ENCODE peak calls at places on chromosomes 13 and 19, in five cellular contexts. One of them, this sample, is unnamed.

GRCh38 chr19:33628921-33629825 is 7.4 kb downstream of the CHST8 start:
- DNase-seq in left ventricle myocardium inferior: no peak
- DNase-seq in mucosa of descending colon: no peak
- DNase-seq in testis: no peak
- DNase-seq in right atrium auricular region: no peak
- DNase-seq in this sample: no peak

GRCh38 chr13:82758056-82758455 is 1124.2 kb downstream of the SLITRK1 start:
- DNase-seq in mucosa of descending colon: no peak
- DNase-seq in left ventricle myocardium inferior: no peak
- DNase-seq in right atrium auricular region: no peak
- DNase-seq in testis: no peak
- DNase-seq in this sample: no peak

GRCh38 chr19:10761443-10762242 is 43.8 kb downstream of the DNM2 start:
- DNase-seq in testis: peak; percentile 46
- DNase-seq in mucosa of descending colon: peak; percentile 77
- DNase-seq in left ventricle myocardium inferior: no peak
- DNase-seq in right atrium auricular region: no peak
- DNase-seq in this sample: no peak

GRCh38 chr19:46748325-46749109 is 2.3 kb upstream of the STRN4 start:
- DNase-seq in mucosa of descending colon: peak; percentile 73
- DNase-seq in right atrium auricular region: no peak
- DNase-seq in testis: peak; percentile 88
- DNase-seq in left ventricle myocardium inferior: peak; percentile 59
- DNase-seq in this sample: peak; percentile 57

GRCh38 chr19:23439623-23440022 is 44.4 kb upstream of the ZNF91 start:
- DNase-seq in testis: no peak
- DNase-seq in left ventricle myocardium inferior: no peak
- DNase-seq in mucosa of descending colon: no peak
- DNase-seq in right atrium auricular region: no peak
- DNase-seq in this sample: no peak

GRCh38 chr19:55581828-55582223 is 1.2 kb upstream of the ZNF579 start:
- DNase-seq in testis: no peak
- DNase-seq in right atrium auricular region: no peak
- DNase-seq in left ventricle myocardium inferior: no peak
- DNase-seq in mucosa of descending colon: no peak
- DNase-seq in this sample: no peak

GRCh38 chr19:18450934-18451836 is 13.3 kb upstream of the ISYNA1 start:
- DNase-seq in mucosa of descending colon: peak; percentile 92
- DNase-seq in right atrium auricular region: peak; percentile 87
- DNase-seq in testis: peak; percentile 93
- DNase-seq in left ventricle myocardium inferior: peak; percentile 87
- DNase-seq in this sample: peak; percentile 89

GRCh38 chr13:37615271-37615670 is 16.7 kb upstream of the POSTN start:
- DNase-seq in right atrium auricular region: no peak
- DNase-seq in testis: no peak
- DNase-seq in mucosa of descending colon: no peak
- DNase-seq in left ventricle myocardium inferior: no peak
- DNase-seq in this sample: no peak

GRCh38 chr13:83350569-83350968 is 531.7 kb downstream of the SLITRK1 start:
- DNase-seq in left ventricle myocardium inferior: no peak
- DNase-seq in right atrium auricular region: no peak
- DNase-seq in testis: no peak
- DNase-seq in mucosa of descending colon: no peak
- DNase-seq in this sample: no peak

GRCh38 chr19:3336680-3337523 is 29.5 kb upstream of the NFIC start:
- DNase-seq in right atrium auricular region: peak; percentile 94
- DNase-seq in mucosa of descending colon: peak; percentile 93
- DNase-seq in left ventricle myocardium inferior: peak; percentile 90
- DNase-seq in testis: peak; percentile 95
- DNase-seq in this sample: peak; percentile 95

GRCh38 chr13:39100996-39101751 is 62.9 kb downstream of the NHLRC3 start:
- DNase-seq in mucosa of descending colon: no peak
- DNase-seq in left ventricle myocardium inferior: no peak
- DNase-seq in testis: no peak
- DNase-seq in right atrium auricular region: no peak
- DNase-seq in this sample: no peak

GRCh38 chr13:77715233-77715891 is 17.9 kb downstream of the SLAIN1 start:
- DNase-seq in mucosa of descending colon: no peak
- DNase-seq in right atrium auricular region: no peak
- DNase-seq in testis: no peak
- DNase-seq in left ventricle myocardium inferior: no peak
- DNase-seq in this sample: no peak

GRCh38 chr19:1270854-1271527 is 1.9 kb downstream of the CIRBP start:
- DNase-seq in testis: no peak
- DNase-seq in right atrium auricular region: no peak
- DNase-seq in left ventricle myocardium inferior: no peak
- DNase-seq in mucosa of descending colon: no peak
- DNase-seq in this sample: no peak

GRCh38 chr19:4186087-4186993 is 3.9 kb downstream of the ANKRD24 start:
- DNase-seq in right atrium auricular region: peak; percentile 60
- DNase-seq in mucosa of descending colon: peak; percentile 90
- DNase-seq in testis: peak; percentile 83
- DNase-seq in left ventricle myocardium inferior: peak; percentile 64
- DNase-seq in this sample: peak; percentile 42

GRCh38 chr19:12666305-12667048 is at the start of the genes MAN2B1 and WDR83:
- DNase-seq in testis: peak; percentile 76
- DNase-seq in right atrium auricular region: peak; percentile 68
- DNase-seq in left ventricle myocardium inferior: peak; percentile 82
- DNase-seq in mucosa of descending colon: peak; percentile 86
- DNase-seq in this sample: peak; percentile 64

GRCh38 chr13:45872574-45872973 is 21.0 kb upstream of the SIAH3 start:
- DNase-seq in left ventricle myocardium inferior: no peak
- DNase-seq in testis: no peak
- DNase-seq in right atrium auricular region: no peak
- DNase-seq in mucosa of descending colon: no peak
- DNase-seq in this sample: no peak

GRCh38 chr19:53365899-53366493 is 491 bp downstream of the ZNF525 start:
- DNase-seq in mucosa of descending colon: peak; percentile 77
- DNase-seq in left ventricle myocardium inferior: peak; percentile 15
- DNase-seq in testis: no peak
- DNase-seq in right atrium auricular region: no peak
- DNase-seq in this sample: no peak

GRCh38 chr13:43113603-43114002 is 90.2 kb downstream of the DNAJC15 start:
- DNase-seq in mucosa of descending colon: no peak
- DNase-seq in left ventricle myocardium inferior: no peak
- DNase-seq in testis: no peak
- DNase-seq in right atrium auricular region: no peak
- DNase-seq in this sample: no peak

GRCh38 chr13:43111887-43112400 is 88.6 kb downstream of the DNAJC15 start:
- DNase-seq in right atrium auricular region: no peak
- DNase-seq in mucosa of descending colon: no peak
- DNase-seq in left ventricle myocardium inferior: no peak
- DNase-seq in testis: no peak
- DNase-seq in this sample: no peak

GRCh38 chr13:43114504-43114903 is 91.1 kb downstream of the DNAJC15 start:
- DNase-seq in testis: no peak
- DNase-seq in left ventricle myocardium inferior: no peak
- DNase-seq in right atrium auricular region: no peak
- DNase-seq in mucosa of descending colon: no peak
- DNase-seq in this sample: no peak

GRCh38 chr13:43119206-43119605 is 95.8 kb downstream of the DNAJC15 start:
- DNase-seq in left ventricle myocardium inferior: no peak
- DNase-seq in right atrium auricular region: no peak
- DNase-seq in testis: no peak
- DNase-seq in mucosa of descending colon: no peak
- DNase-seq in this sample: no peak

DNA sequence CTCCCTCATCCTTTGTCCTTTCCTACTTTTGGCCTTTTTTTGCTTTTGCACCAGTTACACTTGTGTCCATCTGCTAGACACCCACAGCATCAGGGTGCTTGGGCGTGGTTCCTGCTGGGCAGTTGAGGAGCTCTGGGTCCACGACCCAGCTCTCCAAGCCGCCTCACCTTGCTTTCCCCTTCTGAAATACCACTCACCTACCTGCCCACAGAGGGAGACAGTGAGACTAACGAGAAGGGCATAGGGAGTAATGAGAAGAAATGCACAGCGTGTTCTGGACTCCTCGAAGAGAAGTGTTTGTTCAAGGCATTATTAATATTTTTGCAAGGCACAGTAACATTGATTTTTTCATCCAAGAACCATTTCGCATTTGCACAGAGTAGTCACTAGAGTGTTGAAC is 92.9 kb downstream of the DNAJC15 start:
- DNase-seq in mucosa of descending colon: no peak
- DNase-seq in left ventricle myocardium inferior: no peak
- DNase-seq in testis: no peak
- DNase-seq in right atrium auricular region: no peak
- DNase-seq in this sample: no peak
- TF ChIP-seq CTCF in mucosa of descending colon: no peak
- TF ChIP-seq CTCF in left ventricle myocardium inferior: no peak
- TF ChIP-seq CTCF in testis: no peak
- TF ChIP-seq CTCF in right atrium auricular region: no peak
- TF ChIP-seq CTCF in this sample: no peak

DNA sequence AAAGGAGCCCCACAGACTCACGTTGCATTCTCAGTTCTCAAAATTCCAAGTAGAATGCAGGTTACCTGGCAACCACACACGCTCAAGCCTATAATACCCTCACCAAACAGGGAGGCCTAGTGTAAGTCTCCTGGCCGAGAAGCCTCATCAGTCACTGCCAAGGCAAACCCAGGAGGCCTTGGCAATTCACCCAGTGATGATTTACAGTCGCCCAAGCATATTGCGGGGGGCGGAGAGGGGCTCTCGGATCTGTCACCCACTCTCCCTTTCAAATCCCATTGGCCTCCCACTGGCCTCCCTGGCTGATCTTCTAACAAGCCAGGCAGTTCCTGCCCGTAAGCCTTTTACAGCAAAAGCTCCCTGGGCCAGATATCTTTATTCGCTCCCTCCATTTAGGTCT is 1.1 kb downstream of the AKAP8L start:
- DNase-seq in left ventricle myocardium inferior: no peak
- DNase-seq in mucosa of descending colon: no peak
- DNase-seq in right atrium auricular region: no peak
- DNase-seq in testis: no peak
- DNase-seq in this sample: no peak
- H3K4me1 ChIP-seq in left ventricle myocardium inferior: peaks cover 84% of the 10 kb centered on the region
- H3K4me1 ChIP-seq in mucosa of descending colon: peaks cover 22% of the 10 kb centered on the region
- H3K4me1 ChIP-seq in right atrium auricular region: no peaks in the 10 kb centered on the region
- H3K4me1 ChIP-seq in testis: peaks cover 23% of the 10 kb centered on the region
- H3K4me1 ChIP-seq in this sample: no peaks in the 10 kb centered on the region

DNA sequence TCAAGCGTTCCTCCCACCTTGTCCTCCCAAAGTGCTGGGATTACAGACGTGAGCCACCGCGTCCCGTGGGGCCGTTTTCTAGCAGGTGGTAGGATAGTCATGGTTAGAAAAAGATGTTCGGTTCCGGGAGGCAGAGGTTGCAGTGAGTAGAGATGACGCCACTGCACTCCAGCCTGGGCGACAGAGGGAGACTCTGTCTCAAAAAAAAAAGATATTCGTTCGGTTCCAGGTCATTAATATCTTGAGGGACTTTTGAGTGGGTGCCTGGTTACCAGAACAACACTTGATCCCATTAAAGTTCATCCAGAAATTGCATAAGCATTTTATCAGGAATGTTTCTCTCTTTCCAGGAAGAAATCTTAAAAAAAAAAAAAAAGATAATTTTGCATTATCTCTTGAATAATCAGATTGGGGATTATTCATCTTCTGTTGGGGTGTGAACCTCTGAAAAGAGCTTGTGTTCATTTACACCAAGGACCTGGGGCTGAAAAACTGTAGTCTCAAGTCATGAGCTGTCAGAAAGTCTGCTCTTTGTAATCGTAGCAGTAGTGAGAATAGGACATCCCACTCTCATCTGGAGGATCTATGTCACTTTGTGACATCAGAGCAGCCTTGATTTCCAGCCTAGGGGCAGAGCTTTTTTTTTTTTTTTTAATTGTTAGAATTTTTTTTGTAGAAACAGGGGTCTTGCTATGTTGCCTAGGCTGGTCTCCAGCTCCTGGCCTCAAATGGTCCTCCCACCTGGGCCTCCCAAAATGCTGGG is 1.0 kb upstream of the ETHE1 start:
- DNase-seq in right atrium auricular region: peak; percentile 71
- DNase-seq in mucosa of descending colon: peak; percentile 57
- DNase-seq in testis: no peak
- DNase-seq in left ventricle myocardium inferior: no peak
- DNase-seq in this sample: peak; percentile 58
- H3K4me3 ChIP-seq in right atrium auricular region: no peak overlapping the region
- H3K4me3 ChIP-seq in mucosa of descending colon: no peak overlapping the region
- H3K4me3 ChIP-seq in testis: peak overlapping the region; percentile 69
- H3K4me3 ChIP-seq in left ventricle myocardium inferior: peak overlapping the region; percentile 94
- H3K4me3 ChIP-seq in this sample: peak overlapping the region; percentile 68

GRCh38 chr13:60397693-60398437 is 845 bp downstream of the TDRD3 start:
- DNase-seq in left ventricle myocardium inferior: peak; percentile 67
- DNase-seq in mucosa of descending colon: peak; percentile 82
- DNase-seq in testis: peak; percentile 74
- DNase-seq in right atrium auricular region: peak; percentile 69
- DNase-seq in this sample: peak; percentile 49

GRCh38 chr13:60396783-60397692 is at the start of gene TDRD3:
- DNase-seq in mucosa of descending colon: peak; percentile 90
- DNase-seq in left ventricle myocardium inferior: peak; percentile 86
- DNase-seq in right atrium auricular region: peak; percentile 82
- DNase-seq in testis: peak; percentile 82
- DNase-seq in this sample: peak; percentile 81

GRCh38 chr13:60398949-60399589 is 2.0 kb downstream of the TDRD3 start:
- DNase-seq in mucosa of descending colon: no peak
- DNase-seq in right atrium auricular region: no peak
- DNase-seq in testis: peak; percentile 22
- DNase-seq in left ventricle myocardium inferior: no peak
- DNase-seq in this sample: no peak

GRCh38 chr13:60398438-60398891 is 1.4 kb downstream of the TDRD3 start:
- DNase-seq in left ventricle myocardium inferior: no peak
- DNase-seq in right atrium auricular region: no peak
- DNase-seq in testis: no peak
- DNase-seq in mucosa of descending colon: no peak
- DNase-seq in this sample: no peak

GRCh38 chr13:60396008-60396782 is 825 bp upstream of the TDRD3 start:
- DNase-seq in mucosa of descending colon: peak; percentile 95
- DNase-seq in right atrium auricular region: peak; percentile 91
- DNase-seq in left ventricle myocardium inferior: peak; percentile 93
- DNase-seq in testis: peak; percentile 92
- DNase-seq in this sample: peak; percentile 86
- TF ChIP-seq CTCF in mucosa of descending colon: no peak
- TF ChIP-seq CTCF in right atrium auricular region: no peak
- TF ChIP-seq CTCF in left ventricle myocardium inferior: no peak
- TF ChIP-seq CTCF in testis: no peak
- TF ChIP-seq CTCF in this sample: no peak

GRCh38 chr13:49343731-49344130 is 96.0 kb downstream of the CDADC1 start:
- DNase-seq in right atrium auricular region: no peak
- DNase-seq in testis: no peak
- DNase-seq in left ventricle myocardium inferior: no peak
- DNase-seq in mucosa of descending colon: no peak
- DNase-seq in this sample: no peak
- H3K4me1 ChIP-seq in right atrium auricular region: no peaks in the 10 kb centered on the region
- H3K4me1 ChIP-seq in testis: no peaks in the 10 kb centered on the region
- H3K4me1 ChIP-seq in left ventricle myocardium inferior: no peaks in the 10 kb centered on the region
- H3K4me1 ChIP-seq in mucosa of descending colon: no peaks in the 10 kb centered on the region
- H3K4me1 ChIP-seq in this sample: no peaks in the 10 kb centered on the region

This sample was measured in uterus.